ENCODE peak calls at places on chromosome 12, in four cellular contexts. One of them, this sample, is unnamed.

GRCh38 chr12:5856692-5857091 is 88.4 kb downstream of the ANO2 start:
- DNase-seq in GM12878: no peak
- DNase-seq in H1: no peak
- DNase-seq in K562: no peak
- DNase-seq in this sample: no peak

GRCh38 chr12:89993632-89994031 is 285.0 kb upstream of the ATP2B1 start:
- DNase-seq in GM12878: no peak
- DNase-seq in H1: no peak
- DNase-seq in K562: no peak
- DNase-seq in this sample: no peak

GRCh38 chr12:6771509-6772330 is 600 bp upstream of the LAG3 start:
- DNase-seq in GM12878: no peak
- DNase-seq in H1: no peak
- DNase-seq in K562: no peak
- DNase-seq in this sample: no peak

GRCh38 chr12:62519043-62519442 is 52.4 kb downstream of the MON2 start:
- DNase-seq in GM12878: no peak
- DNase-seq in H1: no peak
- DNase-seq in K562: no peak
- DNase-seq in this sample: no peak

GRCh38 chr12:56683-57346 is 9.8 kb upstream of the IQSEC3 start:
- DNase-seq in GM12878: no peak
- DNase-seq in H1: no peak
- DNase-seq in K562: peak
- DNase-seq in this sample: no peak

GRCh38 chr12:7501031-7501585 is 2.5 kb downstream of the CD163 start:
- DNase-seq in GM12878: no peak
- DNase-seq in H1: no peak
- DNase-seq in K562: no peak
- DNase-seq in this sample: no peak

GRCh38 chr12:108565976-108566375 is 3.6 kb downstream of the ISCU start:
- DNase-seq in GM12878: peak
- DNase-seq in H1: no peak
- DNase-seq in K562: no peak
- DNase-seq in this sample: peak

GRCh38 chr12:103757248-103757647 is 83.8 kb downstream of the NT5DC3 start:
- DNase-seq in GM12878: no peak
- DNase-seq in H1: no peak
- DNase-seq in K562: no peak
- DNase-seq in this sample: no peak

GRCh38 chr12:93777249-93777648 is 100.1 kb downstream of the CRADD start:
- DNase-seq in GM12878: no peak
- DNase-seq in H1: no peak
- DNase-seq in K562: no peak
- DNase-seq in this sample: no peak

GRCh38 chr12:104747956-104748355 is 210.1 kb downstream of the SLC41A2 start:
- DNase-seq in GM12878: no peak
- DNase-seq in H1: no peak
- DNase-seq in K562: no peak
- DNase-seq in this sample: no peak

GRCh38 chr12:26229910-26230309 is 34.5 kb downstream of the SSPN start:
- DNase-seq in GM12878: no peak
- DNase-seq in H1: no peak
- DNase-seq in K562: no peak
- DNase-seq in this sample: no peak

GRCh38 chr12:4441355-4442330 is 4.0 kb downstream of the FGF6 start:
- DNase-seq in GM12878: no peak
- DNase-seq in H1: peak
- DNase-seq in K562: no peak
- DNase-seq in this sample: no peak

GRCh38 chr12:1171657-1172056 is 180.6 kb downstream of the ERC1 start:
- DNase-seq in GM12878: no peak
- DNase-seq in H1: no peak
- DNase-seq in K562: no peak
- DNase-seq in this sample: no peak

GRCh38 chr12:114189266-114189665 is 216.7 kb downstream of the TBX5 start:
- DNase-seq in GM12878: no peak
- DNase-seq in H1: no peak
- DNase-seq in K562: no peak
- DNase-seq in this sample: no peak

GRCh38 chr12:2624543-2625266 is 170.1 kb upstream of the FKBP4 start:
- DNase-seq in GM12878: no peak
- DNase-seq in H1: peak
- DNase-seq in K562: peak
- DNase-seq in this sample: peak

GRCh38 chr12:91432079-91432478 is 249.5 kb upstream of the DCN start:
- DNase-seq in GM12878: no peak
- DNase-seq in H1: no peak
- DNase-seq in K562: no peak
- DNase-seq in this sample: no peak

GRCh38 chr12:12976366-12976765 is 23.7 kb downstream of the HEBP1 start:
- DNase-seq in GM12878: no peak
- DNase-seq in H1: no peak
- DNase-seq in K562: no peak
- DNase-seq in this sample: no peak
- TF ChIP-seq ATF3 in GM12878: no peak
- TF ChIP-seq ATF3 in H1: no peak
- TF ChIP-seq ATF3 in K562: no peak
- TF ChIP-seq ATF3 in this sample: no peak

GRCh38 chr12:9741726-9742125 is 8.8 kb upstream of the CLECL1 start:
- DNase-seq in GM12878: peak
- DNase-seq in H1: no peak
- DNase-seq in K562: no peak
- DNase-seq in this sample: no peak
- TF ChIP-seq JUND in GM12878: no peak
- TF ChIP-seq JUND in H1: no peak
- TF ChIP-seq JUND in K562: no peak
- TF ChIP-seq JUND in this sample: no peak

GRCh38 chr12:8676651-8677050 is 14.0 kb upstream of the MFAP5 start:
- DNase-seq in GM12878: no peak
- DNase-seq in H1: no peak
- DNase-seq in K562: no peak
- DNase-seq in this sample: no peak

GRCh38 chr12:8677362-8677761 is 14.7 kb upstream of the MFAP5 start:
- DNase-seq in GM12878: no peak
- DNase-seq in H1: no peak
- DNase-seq in K562: no peak
- DNase-seq in this sample: no peak

GRCh38 chr12:8678661-8679111 is 16.1 kb upstream of the MFAP5 start:
- DNase-seq in GM12878: no peak
- DNase-seq in H1: no peak
- DNase-seq in K562: no peak
- DNase-seq in this sample: no peak

GRCh38 chr12:8680533-8680932 is 17.3 kb upstream of the RIMKLB start:
- DNase-seq in GM12878: no peak
- DNase-seq in H1: no peak
- DNase-seq in K562: no peak
- DNase-seq in this sample: no peak

DNA sequence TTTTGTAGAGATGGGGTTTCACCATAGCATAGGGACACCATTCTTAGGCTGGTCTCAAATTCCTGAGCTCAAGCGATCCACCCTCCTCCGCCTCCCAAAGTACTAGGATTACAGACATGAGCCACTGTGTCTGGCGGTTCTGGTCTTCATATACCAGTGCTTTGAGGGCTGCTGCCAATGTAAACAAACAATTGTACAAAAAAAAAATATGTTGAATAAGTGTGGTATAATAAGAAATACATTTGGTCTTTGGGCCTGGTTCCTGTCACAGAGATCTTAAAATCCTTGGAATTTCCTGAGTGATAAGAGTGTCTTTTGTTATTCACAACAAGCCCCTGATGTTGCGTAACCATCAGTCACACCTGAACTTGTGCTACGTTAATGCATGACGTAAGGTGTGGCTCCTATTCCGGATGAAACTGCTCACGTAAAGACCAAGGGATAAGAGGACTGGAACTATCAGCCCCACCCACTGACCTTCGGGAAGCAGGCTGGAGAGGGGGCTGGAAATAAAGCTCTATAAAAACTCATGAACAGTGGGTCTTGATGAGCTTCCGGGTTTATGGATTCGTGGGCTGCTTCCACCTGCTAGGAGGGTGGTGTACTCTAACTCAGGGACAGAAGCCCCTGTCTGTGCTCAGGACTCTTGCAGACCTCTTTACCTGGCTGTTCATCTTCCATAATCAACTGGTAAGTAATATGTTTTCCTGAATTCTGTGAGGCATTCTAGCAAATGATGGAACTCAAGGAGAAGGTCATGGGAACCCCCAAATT is 16.5 kb upstream of the RIMKLB start:
- DNase-seq in GM12878: no peak
- DNase-seq in H1: no peak
- DNase-seq in K562: no peak
- DNase-seq in this sample: no peak
- TF ChIP-seq EGR1 in GM12878: no peak
- TF ChIP-seq EGR1 in H1: no peak
- TF ChIP-seq EGR1 in K562: no peak
- TF ChIP-seq EGR1 in this sample: no peak

GRCh38 chr12:40225984-40226602 is 1.3 kb downstream of the LRRK2 start:
- DNase-seq in GM12878: peak
- DNase-seq in H1: no peak
- DNase-seq in K562: no peak
- DNase-seq in this sample: no peak
- TF ChIP-seq ATF3 in GM12878: no peak
- TF ChIP-seq ATF3 in H1: no peak
- TF ChIP-seq ATF3 in K562: no peak
- TF ChIP-seq ATF3 in this sample: no peak

DNA sequence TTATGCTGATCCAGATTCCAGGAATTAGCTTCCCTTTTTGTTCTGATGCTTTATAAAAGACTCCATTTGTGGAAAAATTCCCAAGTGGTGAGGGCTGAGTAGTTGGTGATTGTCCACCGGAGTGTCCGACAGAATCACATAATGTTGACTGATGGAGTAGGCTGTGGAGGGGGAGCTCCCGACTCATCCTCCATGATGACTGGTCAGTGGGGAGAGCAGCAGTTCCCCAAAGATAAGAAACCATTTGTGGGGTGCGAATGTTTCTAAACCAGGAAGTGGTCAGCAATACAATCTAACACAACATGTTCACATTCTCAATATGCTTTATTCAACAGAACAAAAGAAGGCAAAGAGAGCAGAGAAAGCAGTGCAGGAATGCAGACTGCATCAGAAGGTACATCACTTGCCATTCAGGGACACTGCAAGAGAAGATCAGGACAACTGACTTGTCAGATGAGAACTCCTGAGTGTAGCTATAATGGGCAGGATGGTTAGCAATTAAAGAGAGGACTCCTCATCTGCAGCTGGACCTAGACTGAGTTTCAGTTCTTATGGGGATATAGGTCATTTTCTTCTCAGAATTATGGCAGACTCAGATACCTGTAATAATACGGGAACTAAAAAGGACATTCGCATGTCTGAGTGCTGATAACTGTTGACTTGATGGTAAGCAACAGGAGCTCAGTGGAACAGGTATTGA is 5.5 kb downstream of the KRT6B start:
- DNase-seq in GM12878: no peak
- DNase-seq in H1: no peak
- DNase-seq in K562: no peak
- DNase-seq in this sample: no peak
- TF ChIP-seq JUND in GM12878: no peak
- TF ChIP-seq JUND in H1: no peak
- TF ChIP-seq JUND in K562: no peak
- TF ChIP-seq JUND in this sample: no peak

GRCh38 chr12:120013659-120014380 is 24.8 kb downstream of the BICDL1 start:
- DNase-seq in GM12878: peak
- DNase-seq in H1: no peak
- DNase-seq in K562: peak
- DNase-seq in this sample: peak

GRCh38 chr12:120015313-120015712 is 26.3 kb downstream of the BICDL1 start:
- DNase-seq in GM12878: peak
- DNase-seq in H1: no peak
- DNase-seq in K562: peak
- DNase-seq in this sample: no peak

GRCh38 chr12:120007272-120007671 is 18.2 kb downstream of the BICDL1 start:
- DNase-seq in GM12878: no peak
- DNase-seq in H1: no peak
- DNase-seq in K562: no peak
- DNase-seq in this sample: no peak

GRCh38 chr12:120010661-120011230 is 21.7 kb downstream of the BICDL1 start:
- DNase-seq in GM12878: no peak
- DNase-seq in H1: no peak
- DNase-seq in K562: no peak
- DNase-seq in this sample: no peak

DNA sequence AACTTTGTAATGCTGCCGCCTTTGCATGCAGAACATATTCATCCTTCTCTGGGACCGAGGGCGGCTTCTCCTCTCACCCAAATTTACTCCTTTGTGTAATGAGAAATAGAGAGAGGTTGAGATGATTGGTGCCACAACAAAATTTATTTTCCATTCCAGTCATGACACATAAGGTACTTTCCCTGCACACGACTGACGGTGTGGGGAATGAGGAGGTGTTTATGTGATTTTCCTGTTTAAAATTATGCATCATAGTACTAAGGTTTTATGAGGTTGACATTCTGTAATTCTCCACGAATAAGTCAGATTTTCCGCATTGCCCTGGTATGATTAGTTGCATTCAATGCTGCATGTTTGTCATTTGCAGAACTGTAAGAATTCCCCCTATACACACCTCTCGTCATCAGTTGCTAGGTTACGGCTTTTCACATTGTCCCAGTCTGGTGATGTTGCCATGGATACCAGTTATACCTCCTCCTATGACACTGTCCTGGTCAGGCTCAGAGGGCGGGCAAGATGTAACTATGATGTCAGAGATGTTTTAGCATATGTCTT is 23.1 kb downstream of the BICDL1 start:
- DNase-seq in GM12878: peak
- DNase-seq in H1: no peak
- DNase-seq in K562: peak
- DNase-seq in this sample: peak
- TF ChIP-seq EGR1 in GM12878: no peak
- TF ChIP-seq EGR1 in H1: no peak
- TF ChIP-seq EGR1 in K562: no peak
- TF ChIP-seq EGR1 in this sample: no peak

This sample was measured in HCT116.